ENCODE peak calls at places on chromosome 12, in five cellular contexts. P, D, H, M and O are unnamed samples.
A peak's percentile ranks its signal among the peaks of the same experiment; 100 is the strongest.

GRCh38 chr12:51941669-51942455 is 9.6 kb upstream of the ACVR1B start:
- DNase-seq in P (no peak), D (no peak), H (no peak), M (no peak), O (no peak)

GRCh38 chr12:27193854-27194544 is 50.1 kb upstream of the STK38L start:
- DNase-seq in P (no peak), D (no peak), H (peak; percentile 30), M (no peak), O (no peak)

GRCh38 chr12:70070494-70071007 is 172.7 kb upstream of the CNOT2 start:
- DNase-seq in P (no peak), D (no peak), H (no peak), M (no peak), O (no peak)

GRCh38 chr12:120677765-120678473 is 9.0 kb upstream of the MLEC start:
- DNase-seq in P (no peak), D (no peak), H (no peak), M (no peak), O (no peak)

GRCh38 chr12:94761559-94761958 is 111.2 kb upstream of the TMCC3 start:
- DNase-seq in P (no peak), D (no peak), H (no peak), M (no peak), O (no peak)

GRCh38 chr12:117972341-117972740 is 3.6 kb upstream of the KSR2 start:
- DNase-seq in P (no peak), D (no peak), H (peak; percentile 13), M (no peak), O (no peak)

GRCh38 chr12:44403185-44403584 is 472.9 kb downstream of the NELL2 start:
- DNase-seq in P (no peak), D (no peak), H (no peak), M (no peak), O (no peak)

GRCh38 chr12:49340095-49340870 is 3.3 kb upstream of the C1QL4 start:
- DNase-seq in P (no peak), D (no peak), H (no peak), M (no peak), O (no peak)

GRCh38 chr12:74539765-74540526 is 2.3 kb downstream of the ATXN7L3B start:
- DNase-seq in P (peak; percentile 44), D (no peak), H (no peak), M (no peak), O (no peak)
- H3K4me3 ChIP-seq in P (peak overlapping the region; percentile 87), D (peak overlapping the region; percentile 80), H (no peak overlapping the region), M (peak overlapping the region; percentile 81), O (no peak overlapping the region)

GRCh38 chr12:92411687-92412086 is 266.0 kb upstream of the BTG1 start:
- DNase-seq in P (no peak), D (no peak), H (no peak), M (peak; percentile 46), O (no peak)
- H3K4me3 ChIP-seq in P (no peak overlapping the region), D (no peak overlapping the region), H (no peak overlapping the region), M (no peak overlapping the region), O (no peak overlapping the region)

DNA sequence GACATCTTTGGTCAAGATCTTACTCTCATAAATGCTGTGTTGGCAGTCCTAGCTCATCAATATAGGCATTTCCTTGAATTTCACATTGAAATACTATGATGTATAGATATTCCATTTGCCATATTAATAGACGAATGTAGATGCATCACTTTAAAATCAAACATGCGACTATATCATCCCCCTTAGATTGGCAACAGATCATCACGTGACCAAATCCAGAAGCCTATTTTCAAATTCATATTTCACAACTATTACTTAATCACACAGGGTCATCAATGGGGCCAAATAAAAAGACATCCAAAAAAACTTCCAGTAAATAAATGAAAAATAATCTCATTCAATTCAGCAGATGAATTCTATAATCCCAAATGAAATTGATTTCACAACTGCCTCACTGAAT is 15.3 kb downstream of the LMO3 start:
- DNase-seq in P (no peak), D (no peak), H (no peak), M (no peak), O (no peak)
- H3K4me3 ChIP-seq in P (no peak overlapping the region), D (no peak overlapping the region), H (no peak overlapping the region), M (no peak overlapping the region), O (no peak overlapping the region)

GRCh38 chr12:6124411-6125151 is at the start of gene VWF:
- DNase-seq in P (no peak), D (no peak), H (no peak), M (no peak), O (no peak)

GRCh38 chr12:6120796-6121473 is 3.5 kb downstream of the VWF start:
- DNase-seq in P (no peak), D (no peak), H (no peak), M (no peak), O (no peak)

GRCh38 chr12:6118891-6119568 is 5.4 kb downstream of the VWF start:
- DNase-seq in P (no peak), D (no peak), H (no peak), M (no peak), O (no peak)

GRCh38 chr12:6123258-6123657 is 1.2 kb downstream of the VWF start:
- DNase-seq in P (no peak), D (no peak), H (no peak), M (no peak), O (no peak)

GRCh38 chr12:6122211-6122610 is 2.3 kb downstream of the VWF start:
- DNase-seq in P (no peak), D (no peak), H (no peak), M (no peak), O (no peak)
- H3K4me3 ChIP-seq in P (no peak overlapping the region), D (no peak overlapping the region), H (no peak overlapping the region), M (peak overlapping the region; percentile 53), O (no peak overlapping the region)

DNA sequence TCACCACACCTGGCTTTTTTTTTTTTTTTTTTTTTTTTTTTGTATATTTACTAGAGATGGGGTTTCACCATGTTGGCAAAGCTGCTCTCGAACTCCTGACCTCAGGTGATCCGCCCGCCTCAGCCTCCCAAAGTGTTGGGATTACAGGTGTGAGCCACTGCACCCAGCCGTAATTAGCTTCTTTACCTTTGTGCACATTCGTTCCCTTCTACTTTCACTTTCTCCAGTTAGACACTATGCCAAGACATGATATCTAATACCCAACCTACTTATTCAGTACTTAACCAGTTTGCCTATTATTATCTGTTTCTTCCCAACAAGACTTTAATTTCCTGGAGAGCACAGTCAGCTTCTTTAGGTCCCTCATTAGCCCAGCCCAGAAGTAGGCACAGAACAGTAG is 5.3 kb downstream of the STYK1 start:
- DNase-seq in P (no peak), D (no peak), H (peak; percentile 24), M (no peak), O (no peak)
- H3K4me3 ChIP-seq in P (no peak overlapping the region), D (peak overlapping the region; percentile 34), H (no peak overlapping the region), M (no peak overlapping the region), O (no peak overlapping the region)

DNA sequence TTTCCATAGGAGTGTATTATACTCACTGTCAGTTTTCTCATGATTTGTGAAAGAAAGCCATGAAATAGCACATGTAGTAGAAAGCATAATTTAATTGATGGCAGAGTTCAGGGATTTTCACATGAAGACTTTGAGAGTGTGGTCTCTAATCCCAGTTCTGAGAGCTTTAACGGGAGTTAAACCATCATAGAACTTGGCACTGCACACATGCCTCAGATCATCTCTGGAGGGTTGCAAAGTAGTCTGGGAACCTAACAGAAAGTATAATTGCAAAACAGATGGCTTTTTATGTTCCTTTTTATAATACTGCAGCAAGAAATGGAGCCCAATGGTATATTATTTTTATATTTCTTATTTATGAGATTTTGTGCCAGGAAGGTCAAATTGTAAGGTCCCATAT is 78.0 kb downstream of the BHLHE41 start:
- DNase-seq in P (no peak), D (no peak), H (no peak), M (no peak), O (no peak)
- H3K4me3 ChIP-seq in P (no peak overlapping the region), D (no peak overlapping the region), H (no peak overlapping the region), M (no peak overlapping the region), O (no peak overlapping the region)

DNA sequence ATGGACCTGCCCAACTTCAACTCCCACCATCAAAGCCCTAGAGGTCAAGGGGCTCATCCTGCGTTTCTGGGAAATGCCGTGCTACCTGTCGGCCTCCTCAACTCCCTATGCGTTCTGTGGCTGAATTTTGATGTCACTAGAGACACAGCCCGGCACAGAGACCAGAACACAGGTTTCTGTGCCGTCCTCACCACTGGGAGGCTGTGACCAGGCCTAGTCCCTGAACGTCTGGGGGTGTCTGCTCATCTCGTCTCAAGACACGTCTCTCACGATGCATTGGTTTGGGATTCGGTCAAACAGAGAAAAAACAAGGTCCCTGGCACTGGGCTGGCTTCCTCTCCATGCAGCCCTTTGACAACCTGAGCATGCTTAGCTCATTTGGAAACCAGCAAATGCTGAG is 33.5 kb downstream of the SLC15A4 start:
- DNase-seq in P (no peak), D (no peak), H (no peak), M (no peak), O (no peak)
- H3K4me3 ChIP-seq in P (no peak overlapping the region), D (no peak overlapping the region), H (no peak overlapping the region), M (no peak overlapping the region), O (no peak overlapping the region)